ENCODE peak calls at places on chromosomes 2 and 18, in nine cellular contexts. A is breast epithelium; E is naive thymus-derived CD4-positive, alpha-beta T cell; K is skeletal muscle cell; L is uterus; W is suprapubic skin; F is lung; T is H1; U is astrocyte of the cerebellum. R is an unnamed sample.

GRCh38 chr2:10252202-10252601 is 50.5 kb upstream of the HPCAL1 start:
- DNase-seq in U (no peak), L (no peak), W (peak; percentile 10), F (no peak), A (no peak), T (no peak), E (no peak), K (no peak), R (no peak)

GRCh38 chr2:174332607-174333001 is 2.1 kb upstream of the SP9 start:
- DNase-seq in F (no peak), W (no peak), A (no peak), E (no peak), K (no peak), U (no peak), T (no peak), L (no peak), R (no peak)

GRCh38 chr2:220460257-220460985 is 833.0 kb downstream of the SLC4A3 start:
- DNase-seq in U (no peak), T (no peak), A (no peak), F (no peak), E (no peak), W (no peak), K (no peak), L (no peak), R (no peak)

GRCh38 chr2:23828256-23828980 is 98.5 kb downstream of the ATAD2B start:
- DNase-seq in U (no peak), E (no peak), T (no peak), W (no peak), F (no peak), K (no peak), A (no peak), L (no peak), R (no peak)

GRCh38 chr2:195613922-195614321 is 43.1 kb upstream of the SLC39A10 start:
- DNase-seq in U (peak; percentile 36), K (peak; percentile 64), E (no peak), A (no peak), W (no peak), L (no peak), T (no peak), F (no peak), R (no peak)

GRCh38 chr18:13797157-13797611 is 26.8 kb upstream of the MC5R start:
- DNase-seq in F (no peak), K (no peak), U (no peak), L (no peak), E (no peak), T (no peak), W (no peak), A (no peak), R (no peak)

GRCh38 chr2:24075259-24075658 is 867 bp downstream of the SF3B6 start:
- DNase-seq in T (no peak), A (no peak), L (no peak), K (no peak), U (no peak), W (no peak), E (no peak), F (no peak), R (no peak)

GRCh38 chr2:241797441-241798080 is 11.4 kb upstream of the NEU4 start:
- DNase-seq in T (no peak), U (no peak), A (no peak), W (no peak), K (no peak), F (peak; percentile 23), E (no peak), L (peak; percentile 34), R (peak; percentile 46)

GRCh38 chr18:46343940-46344372 is 239.8 kb downstream of the HAUS1 start:
- DNase-seq in K (no peak), T (no peak), U (no peak), A (no peak), E (peak; percentile 46), W (no peak), F (peak; percentile 33), L (no peak), R (no peak)

GRCh38 chr18:51531496-51531895 is 334.0 kb upstream of the MEX3C start:
- DNase-seq in A (no peak), E (no peak), K (no peak), T (no peak), F (no peak), L (no peak), U (no peak), W (no peak), R (no peak)
- H3K4me3 ChIP-seq in A (no peak overlapping the region), E (no peak overlapping the region), K (no peak overlapping the region), T (no peak overlapping the region), F (no peak overlapping the region), L (no peak overlapping the region), U (no peak overlapping the region), W (no peak overlapping the region), R (no peak overlapping the region)

GRCh38 chr2:187550797-187551306 is 3.4 kb downstream of the TFPI start:
- DNase-seq in W (no peak), K (no peak), F (no peak), A (no peak), U (no peak), E (no peak), L (no peak), T (no peak), R (no peak)
- H3K4me3 ChIP-seq in W (peak overlapping the region; percentile 45), K (no peak overlapping the region), F (no peak overlapping the region), A (peak overlapping the region; percentile 43), U (no peak overlapping the region), E (no peak overlapping the region), L (no peak overlapping the region), T (no peak overlapping the region), R (no peak overlapping the region)

GRCh38 chr2:217944366-217944765 is 58.4 kb downstream of the TNS1 start:
- DNase-seq in T (no peak), E (no peak), F (no peak), A (no peak), W (no peak), U (no peak), K (no peak), L (no peak), R (no peak)
- H3K4me3 ChIP-seq in T (no peak overlapping the region), E (no peak overlapping the region), F (no peak overlapping the region), A (peak overlapping the region; percentile 59), W (peak overlapping the region; percentile 44), U (no peak overlapping the region), K (no peak overlapping the region), L (peak overlapping the region; percentile 88), R (no peak overlapping the region)

DNA sequence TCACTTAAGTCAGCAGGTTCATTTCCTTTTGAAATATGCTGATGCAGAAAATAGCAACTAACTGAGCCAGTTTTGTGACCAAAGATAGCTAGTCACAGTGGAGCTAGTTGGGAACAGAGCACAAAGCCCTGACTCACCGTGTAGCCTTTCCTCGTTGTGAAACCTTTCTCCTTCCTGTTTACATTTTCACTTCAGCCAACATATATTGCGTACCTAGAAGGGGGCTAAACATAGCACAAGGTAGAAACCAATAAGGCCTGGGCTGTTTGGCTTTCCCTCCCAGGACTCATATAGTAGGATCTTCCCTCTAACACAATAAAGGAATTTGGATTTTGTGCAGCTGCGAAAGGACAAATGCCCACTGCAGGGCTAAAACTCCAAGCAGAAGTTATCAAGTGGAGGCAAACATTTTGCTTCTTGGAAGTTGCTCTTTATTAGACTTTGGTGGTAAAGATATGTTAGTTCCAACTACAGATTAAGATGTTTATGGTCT is 24.5 kb upstream of the LPIN2 start:
- DNase-seq in T (no peak), U (no peak), K (peak; percentile 45), W (no peak), L (no peak), E (no peak), F (peak; percentile 50), A (no peak), R (no peak)
- H3K4me3 ChIP-seq in T (no peak overlapping the region), U (no peak overlapping the region), K (no peak overlapping the region), W (no peak overlapping the region), L (no peak overlapping the region), E (no peak overlapping the region), F (no peak overlapping the region), A (no peak overlapping the region), R (no peak overlapping the region)

GRCh38 chr2:88078624-88079169 is 11.1 kb downstream of the SMYD1 start:
- DNase-seq in T (no peak), L (no peak), U (no peak), E (no peak), F (no peak), K (no peak), A (no peak), W (no peak), R (no peak)
- H3K4me3 ChIP-seq in T (no peak overlapping the region), L (no peak overlapping the region), U (no peak overlapping the region), E (no peak overlapping the region), F (no peak overlapping the region), K (no peak overlapping the region), A (no peak overlapping the region), W (no peak overlapping the region), R (no peak overlapping the region)

GRCh38 chr2:124838426-124838825 is 813.3 kb downstream of the CNTNAP5 start:
- DNase-seq in W (no peak), U (no peak), L (no peak), E (no peak), A (no peak), F (no peak), K (no peak), T (no peak), R (no peak)
- H3K4me3 ChIP-seq in W (no peak overlapping the region), U (no peak overlapping the region), L (no peak overlapping the region), E (no peak overlapping the region), A (no peak overlapping the region), F (no peak overlapping the region), K (no peak overlapping the region), T (no peak overlapping the region), R (no peak overlapping the region)

GRCh38 chr2:238507836-238508235 is 81.1 kb downstream of the ASB1 start:
- DNase-seq in F (no peak), T (no peak), W (peak; percentile 10), L (no peak), A (peak; percentile 15), U (no peak), E (no peak), K (no peak), R (peak; percentile 21)

GRCh38 chr2:238506669-238507068 is 79.9 kb downstream of the ASB1 start:
- DNase-seq in F (no peak), A (peak; percentile 35), U (no peak), T (no peak), W (peak; percentile 28), K (no peak), L (no peak), E (no peak), R (peak; percentile 30)

GRCh38 chr2:238505119-238505891 is 78.6 kb downstream of the ASB1 start:
- DNase-seq in E (no peak), F (no peak), T (no peak), L (no peak), W (peak; percentile 40), A (peak; percentile 22), U (no peak), K (no peak), R (peak; percentile 24)

GRCh38 chr2:238504181-238504711 is 77.5 kb downstream of the ASB1 start:
- DNase-seq in T (no peak), W (peak; percentile 31), E (no peak), L (peak; percentile 11), A (peak; percentile 41), U (no peak), K (no peak), F (no peak), R (no peak)

DNA sequence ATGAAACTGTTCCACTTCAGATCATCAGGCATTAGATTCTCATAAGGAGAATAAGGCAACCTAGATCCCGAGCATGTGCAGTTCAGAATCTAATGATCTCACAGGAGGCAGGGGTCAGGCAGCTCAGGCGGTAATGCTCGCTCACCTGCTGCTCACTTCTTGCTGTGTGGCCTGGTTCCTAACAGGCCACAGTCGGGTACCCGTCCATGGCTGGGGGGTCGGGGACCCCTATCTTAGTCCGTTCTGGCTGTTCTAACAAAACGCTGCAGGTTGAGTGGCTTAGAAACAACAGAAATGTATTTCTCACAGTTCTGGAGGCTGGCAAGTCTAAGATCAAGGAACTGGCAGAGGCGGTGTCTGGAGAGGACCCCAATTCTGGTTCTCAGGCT is 79.2 kb downstream of the ASB1 start:
- DNase-seq in U (no peak), A (peak; percentile 25), K (no peak), L (no peak), T (no peak), F (no peak), E (no peak), W (peak; percentile 25), R (peak; percentile 17)
- H3K4me3 ChIP-seq in U (no peak overlapping the region), A (no peak overlapping the region), K (no peak overlapping the region), L (no peak overlapping the region), T (no peak overlapping the region), F (no peak overlapping the region), E (no peak overlapping the region), W (no peak overlapping the region), R (no peak overlapping the region)

R was measured in RWPE2.